ENCODE peak calls at places on chromosomes 4 and X, in ten cellular contexts. One of them, this sample, is unnamed.

GRCh38 chr4:88286897-88287296 is 2.5 kb upstream of the PPM1K start:
- DNase-seq in T-helper 22 cell: no peak
- DNase-seq in NCI-H524: no peak
- DNase-seq in GM23338: no peak
- DNase-seq in posterior cingulate gyrus: no peak
- DNase-seq in tibial nerve: no peak
- DNase-seq in activated CD4-positive, alpha-beta T cell treated with anti-CD3 and anti-CD28 coated beads, Interleukin-2, amount 10 ng/mL, durations not matched to agents 24 days and 14 days: no peak
- DNase-seq in CD8-positive, alpha-beta T cell: no peak
- DNase-seq in C1 segment of cervical spinal cord: no peak
- DNase-seq in hypothalamus: no peak
- DNase-seq in this sample: no peak

GRCh38 chr4:8516996-8517550 is 63.1 kb upstream of the GPR78 start:
- DNase-seq in T-helper 22 cell: no peak
- DNase-seq in NCI-H524: no peak
- DNase-seq in GM23338: no peak
- DNase-seq in posterior cingulate gyrus: no peak
- DNase-seq in tibial nerve: no peak
- DNase-seq in activated CD4-positive, alpha-beta T cell treated with anti-CD3 and anti-CD28 coated beads, Interleukin-2, amount 10 ng/mL, durations not matched to agents 24 days and 14 days: no peak
- DNase-seq in CD8-positive, alpha-beta T cell: no peak
- DNase-seq in C1 segment of cervical spinal cord: no peak
- DNase-seq in hypothalamus: no peak
- DNase-seq in this sample: no peak

GRCh38 chrX:54909941-54910340 is 10.7 kb upstream of the TRO start:
- DNase-seq in T-helper 22 cell: no peak
- DNase-seq in NCI-H524: no peak
- DNase-seq in GM23338: no peak
- DNase-seq in posterior cingulate gyrus: no peak
- DNase-seq in tibial nerve: no peak
- DNase-seq in activated CD4-positive, alpha-beta T cell treated with anti-CD3 and anti-CD28 coated beads, Interleukin-2, amount 10 ng/mL, durations not matched to agents 24 days and 14 days: no peak
- DNase-seq in CD8-positive, alpha-beta T cell: no peak
- DNase-seq in C1 segment of cervical spinal cord: no peak
- DNase-seq in hypothalamus: no peak
- DNase-seq in this sample: no peak

GRCh38 chrX:7109838-7110793 is 37.4 kb upstream of the STS start:
- DNase-seq in T-helper 22 cell: no peak
- DNase-seq in NCI-H524: peak
- DNase-seq in GM23338: no peak
- DNase-seq in posterior cingulate gyrus: no peak
- DNase-seq in tibial nerve: no peak
- DNase-seq in activated CD4-positive, alpha-beta T cell treated with anti-CD3 and anti-CD28 coated beads, Interleukin-2, amount 10 ng/mL, durations not matched to agents 24 days and 14 days: no peak
- DNase-seq in CD8-positive, alpha-beta T cell: no peak
- DNase-seq in C1 segment of cervical spinal cord: no peak
- DNase-seq in hypothalamus: no peak
- DNase-seq in this sample: no peak

GRCh38 chr4:28093071-28093470 is 1232.4 kb downstream of the STIM2 start:
- DNase-seq in T-helper 22 cell: no peak
- DNase-seq in NCI-H524: no peak
- DNase-seq in GM23338: no peak
- DNase-seq in posterior cingulate gyrus: no peak
- DNase-seq in tibial nerve: no peak
- DNase-seq in activated CD4-positive, alpha-beta T cell treated with anti-CD3 and anti-CD28 coated beads, Interleukin-2, amount 10 ng/mL, durations not matched to agents 24 days and 14 days: no peak
- DNase-seq in CD8-positive, alpha-beta T cell: no peak
- DNase-seq in C1 segment of cervical spinal cord: no peak
- DNase-seq in hypothalamus: no peak
- DNase-seq in this sample: no peak

GRCh38 chr4:7202391-7202790 is 10.1 kb downstream of the SORCS2 start:
- DNase-seq in T-helper 22 cell: no peak
- DNase-seq in NCI-H524: no peak
- DNase-seq in GM23338: no peak
- DNase-seq in posterior cingulate gyrus: no peak
- DNase-seq in tibial nerve: no peak
- DNase-seq in activated CD4-positive, alpha-beta T cell treated with anti-CD3 and anti-CD28 coated beads, Interleukin-2, amount 10 ng/mL, durations not matched to agents 24 days and 14 days: no peak
- DNase-seq in CD8-positive, alpha-beta T cell: no peak
- DNase-seq in C1 segment of cervical spinal cord: no peak
- DNase-seq in hypothalamus: no peak
- DNase-seq in this sample: no peak

GRCh38 chr4:72418458-72418857 is 150.6 kb downstream of the ADAMTS3 start:
- DNase-seq in T-helper 22 cell: no peak
- DNase-seq in NCI-H524: peak
- DNase-seq in GM23338: no peak
- DNase-seq in posterior cingulate gyrus: peak
- DNase-seq in tibial nerve: no peak
- DNase-seq in activated CD4-positive, alpha-beta T cell treated with anti-CD3 and anti-CD28 coated beads, Interleukin-2, amount 10 ng/mL, durations not matched to agents 24 days and 14 days: no peak
- DNase-seq in CD8-positive, alpha-beta T cell: no peak
- DNase-seq in C1 segment of cervical spinal cord: no peak
- DNase-seq in hypothalamus: no peak
- DNase-seq in this sample: peak

GRCh38 chrX:39859991-39860861 is 237.5 kb downstream of the BCOR start:
- DNase-seq in T-helper 22 cell: peak
- DNase-seq in NCI-H524: peak
- DNase-seq in GM23338: peak
- DNase-seq in posterior cingulate gyrus: no peak
- DNase-seq in tibial nerve: no peak
- DNase-seq in activated CD4-positive, alpha-beta T cell treated with anti-CD3 and anti-CD28 coated beads, Interleukin-2, amount 10 ng/mL, durations not matched to agents 24 days and 14 days: peak
- DNase-seq in CD8-positive, alpha-beta T cell: peak
- DNase-seq in C1 segment of cervical spinal cord: no peak
- DNase-seq in hypothalamus: no peak
- DNase-seq in this sample: peak

GRCh38 chrX:39440734-39441305 is 639.6 kb downstream of the MID1IP1 start:
- DNase-seq in T-helper 22 cell: no peak
- DNase-seq in NCI-H524: no peak
- DNase-seq in GM23338: no peak
- DNase-seq in posterior cingulate gyrus: no peak
- DNase-seq in tibial nerve: no peak
- DNase-seq in activated CD4-positive, alpha-beta T cell treated with anti-CD3 and anti-CD28 coated beads, Interleukin-2, amount 10 ng/mL, durations not matched to agents 24 days and 14 days: peak
- DNase-seq in CD8-positive, alpha-beta T cell: no peak
- DNase-seq in C1 segment of cervical spinal cord: no peak
- DNase-seq in hypothalamus: no peak
- DNase-seq in this sample: no peak

GRCh38 chrX:11756354-11757318 is 1.4 kb upstream of the MSL3 start:
- DNase-seq in T-helper 22 cell: no peak
- DNase-seq in NCI-H524: no peak
- DNase-seq in GM23338: peak
- DNase-seq in posterior cingulate gyrus: no peak
- DNase-seq in tibial nerve: no peak
- DNase-seq in activated CD4-positive, alpha-beta T cell treated with anti-CD3 and anti-CD28 coated beads, Interleukin-2, amount 10 ng/mL, durations not matched to agents 24 days and 14 days: no peak
- DNase-seq in CD8-positive, alpha-beta T cell: no peak
- DNase-seq in C1 segment of cervical spinal cord: no peak
- DNase-seq in hypothalamus: no peak
- DNase-seq in this sample: peak

GRCh38 chrX:103063191-103063845 is 653 bp downstream of the BEX1 start:
- DNase-seq in T-helper 22 cell: no peak
- DNase-seq in NCI-H524: peak
- DNase-seq in GM23338: peak
- DNase-seq in posterior cingulate gyrus: peak
- DNase-seq in tibial nerve: no peak
- DNase-seq in activated CD4-positive, alpha-beta T cell treated with anti-CD3 and anti-CD28 coated beads, Interleukin-2, amount 10 ng/mL, durations not matched to agents 24 days and 14 days: no peak
- DNase-seq in CD8-positive, alpha-beta T cell: no peak
- DNase-seq in C1 segment of cervical spinal cord: no peak
- DNase-seq in hypothalamus: peak
- DNase-seq in this sample: peak

GRCh38 chr4:2662598-2662997 is 93.5 kb downstream of the TNIP2 start:
- DNase-seq in T-helper 22 cell: no peak
- DNase-seq in NCI-H524: no peak
- DNase-seq in GM23338: no peak
- DNase-seq in posterior cingulate gyrus: no peak
- DNase-seq in tibial nerve: no peak
- DNase-seq in activated CD4-positive, alpha-beta T cell treated with anti-CD3 and anti-CD28 coated beads, Interleukin-2, amount 10 ng/mL, durations not matched to agents 24 days and 14 days: no peak
- DNase-seq in CD8-positive, alpha-beta T cell: no peak
- DNase-seq in C1 segment of cervical spinal cord: no peak
- DNase-seq in hypothalamus: no peak
- DNase-seq in this sample: peak

GRCh38 chr4:5773271-5773555 is 62.2 kb downstream of the EVC start:
- DNase-seq in T-helper 22 cell: no peak
- DNase-seq in NCI-H524: no peak
- DNase-seq in GM23338: no peak
- DNase-seq in posterior cingulate gyrus: no peak
- DNase-seq in tibial nerve: no peak
- DNase-seq in activated CD4-positive, alpha-beta T cell treated with anti-CD3 and anti-CD28 coated beads, Interleukin-2, amount 10 ng/mL, durations not matched to agents 24 days and 14 days: no peak
- DNase-seq in CD8-positive, alpha-beta T cell: no peak
- DNase-seq in C1 segment of cervical spinal cord: no peak
- DNase-seq in hypothalamus: no peak
- DNase-seq in this sample: peak

GRCh38 chr4:61332671-61333070 is 132.5 kb downstream of the ADGRL3 start:
- DNase-seq in T-helper 22 cell: no peak
- DNase-seq in NCI-H524: no peak
- DNase-seq in GM23338: peak
- DNase-seq in posterior cingulate gyrus: no peak
- DNase-seq in tibial nerve: no peak
- DNase-seq in activated CD4-positive, alpha-beta T cell treated with anti-CD3 and anti-CD28 coated beads, Interleukin-2, amount 10 ng/mL, durations not matched to agents 24 days and 14 days: no peak
- DNase-seq in CD8-positive, alpha-beta T cell: no peak
- DNase-seq in C1 segment of cervical spinal cord: no peak
- DNase-seq in hypothalamus: no peak
- DNase-seq in this sample: no peak

GRCh38 chr4:139314047-139314800 is 11.9 kb upstream of the NDUFC1 start:
- DNase-seq in T-helper 22 cell: no peak
- DNase-seq in NCI-H524: no peak
- DNase-seq in GM23338: peak
- DNase-seq in posterior cingulate gyrus: no peak
- DNase-seq in tibial nerve: no peak
- DNase-seq in activated CD4-positive, alpha-beta T cell treated with anti-CD3 and anti-CD28 coated beads, Interleukin-2, amount 10 ng/mL, durations not matched to agents 24 days and 14 days: peak
- DNase-seq in CD8-positive, alpha-beta T cell: no peak
- DNase-seq in C1 segment of cervical spinal cord: no peak
- DNase-seq in hypothalamus: no peak
- DNase-seq in this sample: no peak

GRCh38 chr4:6095023-6095817 is 77.0 kb upstream of the C4orf50 start:
- DNase-seq in T-helper 22 cell: no peak
- DNase-seq in NCI-H524: no peak
- DNase-seq in GM23338: no peak
- DNase-seq in posterior cingulate gyrus: no peak
- DNase-seq in tibial nerve: no peak
- DNase-seq in activated CD4-positive, alpha-beta T cell treated with anti-CD3 and anti-CD28 coated beads, Interleukin-2, amount 10 ng/mL, durations not matched to agents 24 days and 14 days: no peak
- DNase-seq in CD8-positive, alpha-beta T cell: no peak
- DNase-seq in C1 segment of cervical spinal cord: no peak
- DNase-seq in hypothalamus: no peak
- DNase-seq in this sample: peak

GRCh38 chrX:101750744-101751143 is 91.1 kb upstream of the ARMCX2 start:
- DNase-seq in T-helper 22 cell: no peak
- DNase-seq in NCI-H524: no peak
- DNase-seq in GM23338: no peak
- DNase-seq in posterior cingulate gyrus: no peak
- DNase-seq in tibial nerve: no peak
- DNase-seq in activated CD4-positive, alpha-beta T cell treated with anti-CD3 and anti-CD28 coated beads, Interleukin-2, amount 10 ng/mL, durations not matched to agents 24 days and 14 days: no peak
- DNase-seq in CD8-positive, alpha-beta T cell: no peak
- DNase-seq in C1 segment of cervical spinal cord: no peak
- DNase-seq in hypothalamus: no peak
- DNase-seq in this sample: no peak

GRCh38 chrX:13487731-13488505 is 81.5 kb upstream of the EGFL6 start:
- DNase-seq in T-helper 22 cell: no peak
- DNase-seq in NCI-H524: peak
- DNase-seq in GM23338: peak
- DNase-seq in posterior cingulate gyrus: peak
- DNase-seq in tibial nerve: no peak
- DNase-seq in activated CD4-positive, alpha-beta T cell treated with anti-CD3 and anti-CD28 coated beads, Interleukin-2, amount 10 ng/mL, durations not matched to agents 24 days and 14 days: peak
- DNase-seq in CD8-positive, alpha-beta T cell: peak
- DNase-seq in C1 segment of cervical spinal cord: peak
- DNase-seq in hypothalamus: peak
- DNase-seq in this sample: peak

GRCh38 chr4:89290727-89291126 is 16.9 kb downstream of the GPRIN3 start:
- DNase-seq in T-helper 22 cell: no peak
- DNase-seq in NCI-H524: peak
- DNase-seq in GM23338: no peak
- DNase-seq in posterior cingulate gyrus: no peak
- DNase-seq in tibial nerve: no peak
- DNase-seq in activated CD4-positive, alpha-beta T cell treated with anti-CD3 and anti-CD28 coated beads, Interleukin-2, amount 10 ng/mL, durations not matched to agents 24 days and 14 days: no peak
- DNase-seq in CD8-positive, alpha-beta T cell: no peak
- DNase-seq in C1 segment of cervical spinal cord: no peak
- DNase-seq in hypothalamus: no peak
- DNase-seq in this sample: no peak

This sample was measured in epithelial cell of esophagus.